ENCODE peak calls at places on chromosomes 3 and 15, in six cellular contexts. N is K562, D is H1, S is left ventricle myocardium inferior, F is GM10248, B is progenitor cell of endocrine pancreas. Z is an unnamed sample.

GRCh38 chr3:197088370-197088769 is 58.8 kb upstream of the MELTF start:
- DNase-seq in N (no peak), D (no peak), F (no peak), S (no peak), B (no peak), Z (no peak)

GRCh38 chr15:77599899-77600298 is 32.8 kb downstream of the LINGO1 start:
- DNase-seq in D (no peak), S (peak), F (no peak), B (no peak), N (peak), Z (no peak)

GRCh38 chr15:61186905-61187865 is 41.9 kb downstream of the RORA start:
- DNase-seq in S (peak), F (no peak), D (no peak), N (no peak), B (no peak), Z (no peak)

GRCh38 chr3:185667574-185667973 is 81.5 kb downstream of the SENP2 start:
- DNase-seq in D (no peak), S (no peak), F (no peak), N (no peak), B (no peak), Z (no peak)

GRCh38 chr3:179000144-179000543 is 71.5 kb downstream of the ZMAT3 start:
- DNase-seq in N (no peak), B (no peak), S (no peak), F (peak), D (no peak), Z (peak)

GRCh38 chr15:68781766-68782588 is 38.7 kb downstream of the ANP32A start:
- DNase-seq in F (no peak), S (peak), B (no peak), N (no peak), D (no peak), Z (no peak)

GRCh38 chr15:74866090-74866489 is 7.1 kb downstream of the SCAMP2 start:
- DNase-seq in D (no peak), F (no peak), N (peak), B (no peak), S (no peak), Z (no peak)

GRCh38 chr15:60118564-60119080 is 114.5 kb downstream of the FOXB1 start:
- DNase-seq in D (no peak), S (no peak), N (no peak), F (no peak), B (no peak), Z (no peak)

GRCh38 chr3:11185564-11186317 is 31.4 kb downstream of the HRH1 start:
- DNase-seq in N (no peak), F (no peak), S (peak), B (no peak), D (no peak), Z (no peak)

GRCh38 chr3:14741510-14741909 is 66.6 kb downstream of the C3orf20 start:
- DNase-seq in F (no peak), S (no peak), D (no peak), N (no peak), B (no peak), Z (no peak)

GRCh38 chr3:194344012-194344411 is 7.1 kb downstream of the CPN2 start:
- DNase-seq in B (peak), N (peak), F (peak), S (peak), D (peak), Z (peak)

GRCh38 chr3:191136347-191136746 is 62.7 kb upstream of the OSTN start:
- DNase-seq in N (no peak), S (no peak), D (no peak), F (peak), B (no peak), Z (no peak)

GRCh38 chr3:42102569-42102968 is 11.4 kb downstream of the TRAK1 start:
- DNase-seq in N (no peak), F (no peak), B (peak), D (no peak), S (no peak), Z (no peak)

GRCh38 chr3:50630916-50631315 is 14.0 kb downstream of the MAPKAPK3 start:
- DNase-seq in B (no peak), D (no peak), N (no peak), S (no peak), F (no peak), Z (no peak)

GRCh38 chr3:59366218-59366617 is 316.4 kb upstream of the CFAP20DC start:
- DNase-seq in D (no peak), S (no peak), N (no peak), B (no peak), F (no peak), Z (no peak)

GRCh38 chr3:126493731-126494130 is 18.0 kb upstream of the ZXDC start:
- DNase-seq in D (no peak), F (no peak), B (no peak), S (no peak), N (no peak), Z (no peak)

GRCh38 chr3:14836049-14836468 is 17.3 kb downstream of the FGD5 start:
- DNase-seq in D (no peak), F (no peak), B (no peak), N (peak), S (peak), Z (no peak)

GRCh38 chr3:14295037-14295436 is 107.4 kb upstream of the SLC6A6 start:
- DNase-seq in S (no peak), D (no peak), F (no peak), B (no peak), N (no peak), Z (no peak)

GRCh38 chr3:24387493-24387892 is 107.2 kb downstream of the THRB start:
- DNase-seq in N (no peak), S (no peak), F (no peak), B (no peak), D (no peak), Z (no peak)

GRCh38 chr3:128973988-128974564 is 19.8 kb downstream of the CFAP92 start:
- DNase-seq in D (no peak), B (no peak), F (no peak), S (no peak), N (no peak), Z (no peak)

GRCh38 chr3:23760871-23761373 is 44.8 kb upstream of the UBE2E1 start:
- DNase-seq in N (no peak), F (peak), B (no peak), D (no peak), S (no peak), Z (peak)

GRCh38 chr3:138199847-138200246 is 12.7 kb downstream of the ARMC8 start:
- DNase-seq in N (peak), F (no peak), D (no peak), B (no peak), S (no peak), Z (no peak)

GRCh38 chr3:99938270-99938955 is 120.8 kb downstream of the CMSS1 start:
- DNase-seq in S (no peak), N (no peak), B (no peak), D (no peak), F (peak), Z (peak)

GRCh38 chr3:44554626-44555592 is at the start of gene ZKSCAN7:
- DNase-seq in F (peak), B (peak), N (no peak), S (peak), D (peak), Z (peak)

GRCh38 chr3:129123314-129124060 is 1.9 kb upstream of the RAB43 start:
- DNase-seq in S (no peak), D (no peak), B (no peak), F (no peak), N (no peak), Z (peak)

GRCh38 chr3:186821429-186822367 is 15.4 kb upstream of the RFC4 start:
- DNase-seq in N (peak), B (no peak), F (peak), S (no peak), D (no peak), Z (peak)

DNA sequence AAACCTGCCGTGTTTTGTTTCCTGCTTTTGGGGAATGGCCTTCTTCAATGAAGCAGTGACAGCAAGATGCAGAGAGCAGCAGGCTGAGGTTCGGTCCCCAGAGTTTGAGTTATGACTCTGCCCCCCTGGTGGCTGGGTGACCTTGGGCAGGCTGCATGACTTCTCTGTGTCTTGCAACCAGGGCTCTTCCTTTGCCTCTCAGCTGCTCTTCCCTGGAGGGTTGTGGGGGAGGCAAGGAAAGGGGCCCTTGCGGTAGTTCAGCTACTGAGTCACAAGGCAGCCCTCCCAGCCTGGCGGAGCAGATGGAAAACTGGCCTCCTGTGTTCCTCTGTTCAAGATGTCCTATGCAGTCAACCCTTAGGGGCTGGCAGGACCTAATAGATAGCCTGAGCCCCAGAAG is 17.1 kb downstream of the CTXND1 start:
- DNase-seq in F (peak), B (no peak), N (peak), D (peak), S (no peak), Z (peak)
- TF ChIP-seq CTCF in F (peak), B (peak), N (peak), D (peak), S (peak), Z (peak)

GRCh38 chr3:139629033-139629432 is 48.7 kb downstream of the NMNAT3 start:
- DNase-seq in B (no peak), F (peak), N (no peak), D (no peak), S (no peak), Z (peak)
- TF ChIP-seq CTCF in B (peak), F (peak), N (peak), D (peak), S (peak), Z (peak)

GRCh38 chr3:111252795-111253194 is 181.2 kb downstream of the NECTIN3 start:
- DNase-seq in D (no peak), F (no peak), B (no peak), N (no peak), S (no peak), Z (no peak)
- TF ChIP-seq CTCF in D (peak), F (no peak), B (no peak), N (no peak), S (no peak), Z (no peak)

GRCh38 chr3:71419369-71419768 is 164.2 kb downstream of the FOXP1 start:
- DNase-seq in B (no peak), N (no peak), F (no peak), S (no peak), D (no peak), Z (no peak)

GRCh38 chr3:71421475-71421819 is 162.1 kb downstream of the FOXP1 start:
- DNase-seq in B (no peak), N (no peak), S (no peak), F (no peak), D (no peak), Z (no peak)

GRCh38 chr3:71421820-71422566 is 161.5 kb downstream of the FOXP1 start:
- DNase-seq in S (no peak), B (no peak), D (no peak), N (no peak), F (peak), Z (peak)

GRCh38 chr3:71425491-71426071 is 157.9 kb downstream of the FOXP1 start:
- DNase-seq in N (no peak), F (no peak), B (no peak), D (no peak), S (no peak), Z (no peak)

DNA sequence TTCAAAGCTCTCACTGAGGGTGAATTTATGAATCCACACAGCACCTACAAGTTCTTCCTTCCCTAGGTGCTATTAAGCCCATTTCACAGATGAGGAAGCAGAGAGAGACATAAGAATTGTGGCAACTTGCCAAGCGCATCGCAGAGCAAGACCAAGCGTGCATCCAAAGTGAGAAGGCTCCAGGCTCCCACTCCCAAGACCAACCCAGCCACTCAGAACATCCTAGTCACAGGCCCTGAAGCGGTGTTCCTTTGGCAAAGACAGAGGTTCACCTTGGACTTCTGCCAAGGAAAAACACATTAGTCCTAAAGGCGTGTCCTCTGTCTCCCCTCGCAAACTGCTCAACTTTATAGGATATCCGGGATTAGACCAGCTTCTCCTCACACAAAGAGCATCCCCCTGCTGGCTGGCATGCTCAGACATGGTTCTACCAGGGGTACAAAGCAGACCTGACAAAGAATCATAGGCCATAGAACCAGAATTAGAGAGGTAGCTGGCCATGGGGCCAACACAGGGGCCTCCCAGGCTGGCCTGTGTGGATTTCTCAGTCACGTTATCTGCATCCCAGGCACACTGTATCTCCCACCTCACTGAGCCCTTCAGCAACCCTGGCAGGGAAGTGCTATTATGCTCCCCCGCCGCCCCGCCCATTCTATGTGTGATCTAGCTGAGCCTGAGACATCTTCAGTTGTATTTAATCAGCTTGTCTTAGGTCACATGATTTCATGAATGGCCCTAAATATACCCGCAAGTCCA is 160.2 kb downstream of the FOXP1 start:
- DNase-seq in B (no peak), F (no peak), D (no peak), S (peak), N (peak), Z (no peak)
- TF ChIP-seq CTCF in B (no peak), F (no peak), D (peak), S (peak), N (no peak), Z (no peak)